ENCODE peak calls at places on chromosomes 16 and 17, in six cellular contexts. R, A, V, H, W and Z are unnamed samples.

GRCh38 chr16:928526-928925 is 42.3 kb downstream of the LMF1 start:
- DNase-seq in A (no peak), W (no peak), R (no peak), H (no peak), V (no peak), Z (no peak)

GRCh38 chr16:31513126-31513525 is 4.9 kb upstream of the RUSF1 start:
- DNase-seq in H (no peak), V (peak), A (no peak), R (no peak), W (no peak), Z (no peak)

GRCh38 chr17:80946449-80946848 is 45.2 kb upstream of the CHMP6 start:
- DNase-seq in R (peak), V (no peak), W (no peak), H (no peak), A (peak), Z (no peak)

GRCh38 chr17:8391711-8392110 is 5.9 kb downstream of the RNF222 start:
- DNase-seq in A (no peak), H (no peak), V (peak), R (no peak), W (no peak), Z (no peak)

GRCh38 chr17:42563950-42564349 is 2.0 kb downstream of the COASY start:
- DNase-seq in A (no peak), V (no peak), R (no peak), W (no peak), H (no peak), Z (no peak)

GRCh38 chr17:66602659-66603363 is 232.1 kb upstream of the CACNG5 start:
- DNase-seq in H (no peak), A (no peak), W (no peak), R (no peak), V (no peak), Z (no peak)

GRCh38 chr17:80283116-80283852 is 22.6 kb downstream of the RNF213 start:
- DNase-seq in V (no peak), A (no peak), W (no peak), R (no peak), H (no peak), Z (peak)

GRCh38 chr17:41992576-41992975 is 24.7 kb downstream of the DNAJC7 start:
- DNase-seq in W (no peak), H (no peak), V (peak), R (no peak), A (no peak), Z (no peak)

GRCh38 chr17:47804461-47804860 is 17.1 kb downstream of the OSBPL7 start:
- DNase-seq in H (no peak), V (no peak), A (no peak), R (no peak), W (no peak), Z (peak)

GRCh38 chr17:53472586-53472985 is 350.1 kb upstream of the KIF2B start:
- DNase-seq in H (no peak), V (peak), W (no peak), A (no peak), R (no peak), Z (no peak)

GRCh38 chr17:31321481-31321880 is at the start of gene EVI2A:
- DNase-seq in R (no peak), W (peak), A (no peak), H (peak), V (peak), Z (no peak)

GRCh38 chr17:45997624-45998023 is 1.4 kb upstream of the STH start:
- DNase-seq in A (no peak), V (peak), H (no peak), R (no peak), W (no peak), Z (no peak)

GRCh38 chr17:46995841-46996571 is 17.0 kb upstream of the RPRML start:
- DNase-seq in H (no peak), A (no peak), R (no peak), W (no peak), V (peak), Z (no peak)

GRCh38 chr17:61837175-61838051 is 25.9 kb downstream of the BRIP1 start:
- DNase-seq in V (peak), A (peak), H (peak), R (no peak), W (peak), Z (peak)

GRCh38 chr17:691423-691822 is 23.2 kb downstream of the VPS53 start:
- DNase-seq in W (no peak), R (no peak), H (no peak), A (no peak), V (peak), Z (no peak)

GRCh38 chr16:29840240-29840639 is 20.0 kb downstream of the MVP start:
- DNase-seq in W (no peak), A (no peak), V (no peak), R (no peak), H (no peak), Z (no peak)

GRCh38 chr16:31507617-31507928 is 618 bp downstream of the RUSF1 start:
- DNase-seq in H (no peak), W (no peak), V (no peak), R (no peak), A (no peak), Z (no peak)

GRCh38 chr16:2827481-2827790 is 2.7 kb upstream of the ZG16B start:
- DNase-seq in R (no peak), H (no peak), A (no peak), W (no peak), V (no peak), Z (peak)

GRCh38 chr17:77328823-77329740 is 188.3 kb downstream of the SEC14L1 start:
- DNase-seq in V (no peak), R (peak), W (no peak), H (no peak), A (no peak), Z (peak)